ENCODE peak calls at places on chromosomes 12 and 14, in ten cellular contexts. P is A549; C is effector CD4-positive, alpha-beta T cell; B is lower lobe of right lung; A is stromal cell of bone marrow; Z is Caco-2; F is HEK293T; R is AG20443; I is left cardiac atrium; J is activated naive CD8-positive, alpha-beta T cell treated with anti-CD3 and anti-CD28 coated beads, Interleukin-2, amount 50 U/mL, for 16 hours. K is an unnamed sample.
A peak's percentile ranks its signal among the peaks of the same experiment; 100 is the strongest.

GRCh38 chr12:124543052-124543590 is 24.3 kb downstream of the NCOR2 start:
- DNase-seq in P (peak; percentile 60), C (no peak), B (no peak), A (no peak), Z (no peak), F (no peak), R (peak; percentile 69), I (no peak), J (no peak), K (no peak)

GRCh38 chr12:102317155-102317554 is 119.5 kb upstream of the PMCH start:
- DNase-seq in P (no peak), C (no peak), B (no peak), A (no peak), Z (no peak), F (no peak), R (no peak), I (no peak), J (no peak), K (no peak)

GRCh38 chr14:50726372-50727107 is 58.4 kb upstream of the SAV1 start:
- DNase-seq in P (no peak), C (no peak), B (no peak), A (peak; percentile 66), Z (no peak), F (no peak), R (peak; percentile 77), I (no peak), J (no peak), K (peak; percentile 96)

GRCh38 chr12:52280319-52280795 is 5.9 kb downstream of the KRT86 start:
- DNase-seq in P (peak; percentile 100), C (no peak), B (peak; percentile 89), A (peak; percentile 89), Z (peak; percentile 70), F (no peak), R (peak; percentile 85), I (peak; percentile 61), J (no peak), K (peak; percentile 94)

GRCh38 chr14:100160534-100160916 is 1.1 kb upstream of the DEGS2 start:
- DNase-seq in P (no peak), C (no peak), B (no peak), A (no peak), Z (no peak), F (no peak), R (no peak), I (peak; percentile 10), J (no peak), K (no peak)

GRCh38 chr14:50008562-50009355 is 107.6 kb downstream of the VCPKMT start:
- DNase-seq in P (peak; percentile 58), C (no peak), B (no peak), A (no peak), Z (no peak), F (no peak), R (no peak), I (no peak), J (no peak), K (peak; percentile 80)

GRCh38 chr14:84937044-84937443 is 592.9 kb upstream of the FLRT2 start:
- DNase-seq in P (no peak), C (no peak), B (no peak), A (no peak), Z (no peak), F (no peak), R (no peak), I (no peak), J (no peak), K (no peak)

GRCh38 chr14:102215071-102215470 is 75.4 kb downstream of the WDR20 start:
- DNase-seq in P (no peak), C (no peak), B (no peak), A (peak; percentile 78), Z (no peak), F (no peak), R (peak; percentile 77), I (no peak), J (no peak), K (peak; percentile 41)

GRCh38 chr14:61654026-61654425 is 41.3 kb upstream of the HIF1A start:
- DNase-seq in P (no peak), C (no peak), B (no peak), A (no peak), Z (no peak), F (no peak), R (no peak), I (no peak), J (no peak), K (no peak)

GRCh38 chr12:48938805-48939204 is 13.5 kb upstream of the FKBP11 start:
- DNase-seq in P (no peak), C (no peak), B (no peak), A (no peak), Z (no peak), F (no peak), R (no peak), I (no peak), J (no peak), K (no peak)

GRCh38 chr14:74018704-74019407 is at the start of the genes BBOF1 and ENTPD5:
- DNase-seq in P (peak; percentile 83), C (peak; percentile 79), B (peak; percentile 92), A (peak; percentile 73), Z (peak; percentile 86), F (peak; percentile 94), R (peak; percentile 99), I (peak; percentile 89), J (peak; percentile 65), K (peak; percentile 87)

GRCh38 chr14:78119440-78119839 is 50.7 kb upstream of the NRXN3 start:
- DNase-seq in P (no peak), C (no peak), B (no peak), A (no peak), Z (no peak), F (no peak), R (no peak), I (no peak), J (no peak), K (no peak)

GRCh38 chr14:59281613-59282012 is 93.1 kb downstream of the DAAM1 start:
- DNase-seq in P (no peak), C (no peak), B (no peak), A (no peak), Z (no peak), F (no peak), R (peak; percentile 25), I (no peak), J (no peak), K (peak; percentile 89)

GRCh38 chr14:68703093-68703492 is 89.8 kb downstream of the ZFP36L1 start:
- DNase-seq in P (peak; percentile 58), C (peak; percentile 27), B (no peak), A (peak; percentile 72), Z (no peak), F (no peak), R (peak; percentile 77), I (peak; percentile 54), J (no peak), K (peak; percentile 89)

GRCh38 chr12:117076410-117077372 is 22.5 kb downstream of the TESC start:
- DNase-seq in P (no peak), C (no peak), B (no peak), A (no peak), Z (no peak), F (no peak), R (no peak), I (no peak), J (no peak), K (no peak)

GRCh38 chr12:32032205-32032810 is 73.1 kb downstream of the RESF1 start:
- DNase-seq in P (no peak), C (no peak), B (no peak), A (peak; percentile 23), Z (no peak), F (peak; percentile 30), R (peak; percentile 33), I (no peak), J (no peak), K (peak; percentile 42)

GRCh38 chr12:6193853-6194815 is 6.1 kb upstream of the CD9 start:
- DNase-seq in P (peak; percentile 38), C (no peak), B (peak; percentile 59), A (no peak), Z (peak; percentile 79), F (no peak), R (no peak), I (no peak), J (no peak), K (no peak)

GRCh38 chr14:92362781-92363235 is 39.8 kb downstream of the SLC24A4 start:
- DNase-seq in P (peak; percentile 19), C (no peak), B (no peak), A (peak; percentile 38), Z (no peak), F (no peak), R (peak; percentile 90), I (peak; percentile 40), J (no peak), K (peak; percentile 23)

GRCh38 chr14:92412912-92413311 is 89.9 kb downstream of the SLC24A4 start:
- DNase-seq in P (no peak), C (no peak), B (no peak), A (no peak), Z (no peak), F (no peak), R (no peak), I (no peak), J (no peak), K (peak; percentile 65)

GRCh38 chr14:38089123-38089522 is 118.6 kb upstream of the SSTR1 start:
- DNase-seq in P (no peak), C (no peak), B (no peak), A (no peak), Z (no peak), F (no peak), R (no peak), I (no peak), J (no peak), K (no peak)

GRCh38 chr12:116800918-116801317 is 62.8 kb downstream of the RNFT2 start:
- DNase-seq in P (no peak), C (no peak), B (no peak), A (no peak), Z (no peak), F (no peak), R (no peak), I (no peak), J (no peak), K (no peak)

GRCh38 chr12:81542621-81543020 is 216.5 kb downstream of the PPFIA2 start:
- DNase-seq in P (no peak), C (no peak), B (no peak), A (no peak), Z (no peak), F (no peak), R (no peak), I (no peak), J (no peak), K (no peak)

GRCh38 chr12:121061831-121062230 is 22.8 kb upstream of the OASL start:
- DNase-seq in P (peak; percentile 33), C (no peak), B (no peak), A (no peak), Z (no peak), F (no peak), R (no peak), I (no peak), J (no peak), K (peak; percentile 31)

GRCh38 chr14:85590784-85591183 is 60.8 kb downstream of the FLRT2 start:
- DNase-seq in P (no peak), C (no peak), B (no peak), A (no peak), Z (no peak), F (no peak), R (no peak), I (no peak), J (no peak), K (peak; percentile 55)

GRCh38 chr12:97404093-97404492 is 58.5 kb upstream of the RMST start:
- DNase-seq in P (no peak), C (no peak), B (no peak), A (no peak), Z (no peak), F (no peak), R (no peak), I (no peak), J (no peak), K (no peak)

K was measured in HCEC 1CT.